ENCODE peak calls at places on chromosomes 4 and X, in five cellular contexts. J is upper lobe of left lung, Z is thyroid gland, U is heart left ventricle, S is spleen. N is an unnamed sample.
A peak's percentile ranks its signal among the peaks of the same experiment; 100 is the strongest.

GRCh38 chrX:13659057-13659456 is 6.1 kb downstream of the TCEANC start:
- DNase-seq in Z (no peak), J (no peak), U (no peak), S (no peak), N (no peak)

GRCh38 chrX:81414630-81415029 is 212.7 kb downstream of the SH3BGRL start:
- DNase-seq in U (no peak), Z (no peak), S (no peak), J (no peak), N (no peak)

GRCh38 chr4:102815981-102816380 is 11.4 kb downstream of the UBE2D3 start:
- DNase-seq in J (no peak), U (no peak), Z (no peak), S (no peak), N (no peak)

GRCh38 chr4:64967286-64967685 is 558.0 kb upstream of the TECRL start:
- DNase-seq in J (no peak), U (no peak), Z (no peak), S (no peak), N (no peak)

GRCh38 chr4:109009909-109010308 is 247.1 kb upstream of the ETNPPL start:
- DNase-seq in S (no peak), Z (no peak), U (no peak), J (no peak), N (no peak)

GRCh38 chrX:131987252-131987651 is 35.9 kb upstream of the STK26 start:
- DNase-seq in Z (no peak), U (no peak), S (no peak), J (no peak), N (no peak)

GRCh38 chrX:49754238-49754857 is 58.6 kb upstream of the PAGE1 start:
- DNase-seq in J (peak; percentile 25), U (peak; percentile 7), S (no peak), Z (peak; percentile 43), N (peak; percentile 36)

GRCh38 chr4:139229534-139230039 is 50.4 kb downstream of the MGARP start:
- DNase-seq in Z (no peak), S (no peak), J (no peak), U (no peak), N (no peak)

GRCh38 chr4:159021597-159022385 is 81.1 kb upstream of the RAPGEF2 start:
- DNase-seq in U (no peak), Z (no peak), J (no peak), S (no peak), N (no peak)

GRCh38 chr4:7805533-7806079 is 134.1 kb downstream of the AFAP1 start:
- DNase-seq in Z (peak; percentile 96), J (peak; percentile 87), U (no peak), S (peak; percentile 51), N (peak; percentile 85)

GRCh38 chrX:150694738-150695410 is 1.7 kb downstream of the MTMR1 start:
- DNase-seq in Z (no peak), U (no peak), J (no peak), S (no peak), N (no peak)

GRCh38 chrX:41785685-41786084 is 61.7 kb downstream of the GPR82 start:
- DNase-seq in J (no peak), S (no peak), U (no peak), Z (no peak), N (no peak)

GRCh38 chr4:47933798-47934197 is 19.4 kb upstream of the NFXL1 start:
- DNase-seq in J (no peak), S (no peak), Z (no peak), U (no peak), N (no peak)

GRCh38 chr4:143089291-143089690 is 95.4 kb upstream of the USP38 start:
- DNase-seq in J (no peak), U (no peak), Z (no peak), S (no peak), N (no peak)

GRCh38 chr4:127523369-127523768 is 109.4 kb upstream of the INTU start:
- DNase-seq in J (no peak), U (no peak), S (no peak), Z (no peak), N (no peak)

GRCh38 chr4:136643416-136643815 is 888.9 kb downstream of the PCDH18 start:
- DNase-seq in Z (no peak), U (no peak), S (no peak), J (no peak), N (no peak)

GRCh38 chr4:43411226-43411625 is 518.7 kb downstream of the GRXCR1 start:
- DNase-seq in S (no peak), Z (no peak), U (no peak), J (no peak), N (no peak)

GRCh38 chr4:125703443-125703842 is 388.7 kb downstream of the FAT4 start:
- DNase-seq in U (no peak), S (no peak), J (no peak), Z (no peak), N (no peak)

GRCh38 chrX:2789569-2789968 is 37.7 kb downstream of the XG start:
- DNase-seq in S (no peak), Z (no peak), J (no peak), U (no peak), N (no peak)

GRCh38 chr4:87316961-87317360 is 5.7 kb downstream of the HSD17B13 start:
- DNase-seq in J (no peak), U (no peak), S (no peak), Z (no peak), N (no peak)

GRCh38 chr4:180615746-180616145 is 1627.5 kb upstream of the TENM3 start:
- DNase-seq in S (no peak), J (no peak), Z (no peak), U (no peak), N (no peak)

GRCh38 chrX:22800360-22800759 is 199.4 kb upstream of the DDX53 start:
- DNase-seq in J (peak; percentile 22), S (no peak), U (peak; percentile 4), Z (peak; percentile 25), N (no peak)

GRCh38 chr4:138182838-138183426 is 59.2 kb downstream of the SLC7A11 start:
- DNase-seq in Z (no peak), U (peak; percentile 8), S (no peak), J (no peak), N (peak; percentile 21)

GRCh38 chr4:136917312-136918110 is 614.8 kb downstream of the PCDH18 start:
- DNase-seq in S (no peak), J (no peak), Z (no peak), U (no peak), N (no peak)

GRCh38 chr4:8376361-8377102 is 64.0 kb downstream of the ACOX3 start:
- DNase-seq in U (no peak), J (no peak), Z (no peak), S (peak; percentile 49), N (no peak)

GRCh38 chrX:72276478-72276953 is 532 bp downstream of the RPS4X start:
- DNase-seq in J (no peak), Z (no peak), U (no peak), S (no peak), N (no peak)

DNA sequence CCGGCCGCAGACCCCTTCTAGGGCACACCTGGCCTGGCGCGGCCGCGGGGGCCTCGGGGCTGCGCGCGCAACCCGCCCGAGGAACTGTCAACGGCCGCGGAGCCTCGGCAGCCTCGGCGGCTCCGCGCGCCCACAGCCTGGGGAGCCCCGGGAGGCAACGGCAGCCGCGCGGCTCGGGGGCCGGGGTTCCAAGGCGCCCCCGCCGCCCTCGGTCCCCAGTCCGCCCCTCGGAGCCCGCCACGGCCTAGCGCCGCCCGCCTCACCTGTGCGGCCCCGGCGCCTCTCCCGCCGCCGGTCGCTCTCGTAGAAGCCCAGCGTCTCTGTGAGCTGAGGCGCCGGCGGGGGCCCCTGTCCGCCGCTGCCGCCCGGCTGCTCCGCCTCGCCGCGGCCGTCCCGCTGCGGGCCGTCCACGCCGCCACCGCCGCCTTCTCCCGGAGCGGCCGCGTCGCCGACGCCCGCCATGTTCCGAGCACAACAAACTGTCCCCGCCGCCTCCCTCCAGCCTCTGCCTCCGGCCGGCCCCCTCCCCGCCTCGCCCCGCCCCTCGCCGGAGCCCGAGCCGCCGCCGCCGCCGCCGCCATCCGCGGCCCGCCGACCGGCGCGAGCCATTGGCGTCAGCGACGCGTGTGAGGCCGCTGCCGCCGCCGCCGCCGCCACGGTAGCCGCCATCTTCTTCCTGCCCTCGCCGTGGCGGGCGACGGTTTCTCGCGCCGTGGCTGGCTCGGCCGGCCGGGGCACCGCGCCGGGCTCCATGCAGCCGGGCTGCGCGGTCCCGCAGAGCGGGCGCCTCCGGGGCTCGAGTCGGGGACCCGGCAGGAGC is at the start of gene TAPT1:
- DNase-seq in U (peak; percentile 89), Z (peak; percentile 84), J (peak; percentile 85), S (peak; percentile 97), N (peak; percentile 81)
- TF ChIP-seq POLR2A in U (no peak), Z (peak; percentile 10), J (peak; percentile 17), S (no peak), N (no peak)

GRCh38 chr4:183624548-183624947 is 34.4 kb downstream of the RWDD4 start:
- DNase-seq in S (no peak), Z (no peak), U (no peak), J (no peak), N (no peak)

GRCh38 chr4:183621875-183622274 is 37.1 kb downstream of the RWDD4 start:
- DNase-seq in Z (no peak), S (no peak), J (no peak), U (no peak), N (no peak)

GRCh38 chr4:183617075-183617474 is 41.9 kb downstream of the RWDD4 start:
- DNase-seq in Z (no peak), J (no peak), U (no peak), S (no peak), N (no peak)

GRCh38 chr4:183620421-183620820 is 38.6 kb downstream of the RWDD4 start:
- DNase-seq in Z (no peak), U (no peak), S (no peak), J (no peak), N (no peak)

DNA sequence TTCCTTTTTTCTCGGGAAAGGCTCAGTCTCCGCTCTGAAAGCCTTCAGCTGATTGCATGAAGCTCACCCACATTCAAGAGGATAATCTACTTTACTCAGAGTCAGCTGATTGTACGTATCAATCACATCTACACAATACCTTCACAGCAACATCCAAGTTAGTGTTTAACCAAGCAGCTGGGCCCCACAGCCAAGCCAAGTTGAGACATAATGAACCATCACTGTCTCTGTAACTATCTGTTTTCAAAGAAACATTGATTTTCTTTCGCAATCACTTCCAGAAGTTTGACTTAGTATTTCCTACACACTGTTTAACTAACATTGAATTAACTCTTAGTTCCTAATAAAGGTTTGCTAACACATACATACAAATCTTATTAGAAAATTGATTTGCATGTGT is 40.3 kb downstream of the RWDD4 start:
- DNase-seq in U (no peak), Z (no peak), S (no peak), J (no peak), N (peak; percentile 58)
- TF ChIP-seq POLR2A in U (no peak), Z (no peak), S (no peak), J (no peak), N (no peak)

GRCh38 chrX:47129157-47129878 is 15.2 kb downstream of the NDUFB11 start:
- DNase-seq in U (peak; percentile 90), S (peak; percentile 89), Z (peak; percentile 90), J (peak; percentile 88), N (peak; percentile 93)
- TF ChIP-seq POLR2A in U (no peak), S (no peak), Z (no peak), J (peak; percentile 34), N (peak; percentile 58)

DNA sequence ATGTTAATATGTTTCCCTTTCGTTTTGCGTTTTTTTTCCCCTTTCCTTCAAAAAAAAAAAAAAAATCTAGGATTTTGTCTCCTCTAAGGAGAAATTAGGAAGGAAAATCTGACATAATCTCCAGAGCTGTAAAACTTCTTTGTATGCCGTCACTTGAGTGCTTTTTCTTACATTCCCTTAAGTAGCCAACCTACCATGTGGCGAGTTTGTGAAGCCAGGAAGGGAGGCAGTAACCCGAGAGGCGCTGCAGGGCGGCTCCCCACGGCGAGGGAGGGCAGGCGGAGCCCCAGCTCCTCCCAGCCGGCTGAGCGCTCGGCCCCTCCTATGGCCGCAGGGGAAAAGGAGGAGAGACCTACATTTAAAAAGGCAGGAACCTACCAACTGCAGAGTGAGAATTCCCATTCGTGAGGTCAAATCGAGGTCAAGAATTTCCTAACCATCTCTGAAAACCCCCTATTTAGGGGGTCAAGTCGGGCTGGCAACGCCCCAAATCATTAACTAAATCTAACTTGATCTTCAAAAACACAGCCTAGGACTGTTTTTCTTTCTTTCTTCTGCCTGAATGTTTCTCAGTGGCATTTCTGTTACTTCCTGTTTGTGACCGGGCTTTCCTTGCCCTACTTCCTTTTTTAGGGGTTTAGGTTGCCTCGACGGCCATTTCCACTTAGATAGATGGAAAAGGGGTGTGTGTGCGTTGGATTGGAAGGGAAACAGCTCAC is 345.1 kb upstream of the KLF3 start:
- DNase-seq in U (peak; percentile 92), Z (peak; percentile 91), S (peak; percentile 95), J (peak; percentile 94), N (peak; percentile 91)
- TF ChIP-seq POLR2A in U (no peak), Z (no peak), S (no peak), J (no peak), N (peak; percentile 62)